ENCODE peak calls at places on chromosomes 6 and 20, in five cellular contexts. A is ovary; I is activated T-helper 1 cell treated with anti-CD3 and anti-CD28 coated beads, Interleukin-2, amount 50 U/mL, for 16 hours; Q is AG04449; G is HTR-8/SVneo. V is an unnamed sample.

GRCh38 chr6:127129281-127129680 is 10.8 kb downstream of the RSPO3 start:
- DNase-seq in G (no peak), I (no peak), Q (no peak), A (no peak), V (no peak)

GRCh38 chr20:33172781-33173180 is 4.8 kb downstream of the BPIFA2 start:
- DNase-seq in A (no peak), Q (no peak), G (no peak), I (no peak), V (no peak)

GRCh38 chr6:147869223-147869600 is 360.7 kb downstream of the SAMD5 start:
- DNase-seq in A (no peak), G (no peak), I (no peak), Q (no peak), V (no peak)

GRCh38 chr6:143155681-143156080 is 95.0 kb downstream of the AIG1 start:
- DNase-seq in G (no peak), I (no peak), A (no peak), Q (no peak), V (no peak)

GRCh38 chr6:136782021-136782770 is 10.1 kb downstream of the MAP3K5 start:
- DNase-seq in I (no peak), A (no peak), G (no peak), Q (no peak), V (no peak)

GRCh38 chr6:161333410-161333809 is 59.5 kb upstream of the AGPAT4 start:
- DNase-seq in A (no peak), I (no peak), Q (no peak), G (no peak), V (no peak)

GRCh38 chr6:44115866-44116265 is 11.4 kb downstream of the MRPL14 start:
- DNase-seq in Q (no peak), A (no peak), G (no peak), I (no peak), V (no peak)

GRCh38 chr6:79946773-79947190 is 571 bp downstream of the ELOVL4 start:
- DNase-seq in I (no peak), G (peak), Q (no peak), A (no peak), V (no peak)

GRCh38 chr6:111591370-111591900 is 14.2 kb downstream of the TRAF3IP2 start:
- DNase-seq in Q (peak), A (peak), I (no peak), G (peak), V (peak)

GRCh38 chr20:31977080-31977479 is 9.1 kb downstream of the XKR7 start:
- DNase-seq in G (no peak), Q (no peak), A (no peak), I (no peak), V (no peak)

GRCh38 chr6:85344996-85345395 is 104.9 kb upstream of the NT5E start:
- DNase-seq in A (no peak), Q (no peak), I (no peak), G (no peak), V (no peak)

GRCh38 chr6:3379482-3380060 is 77.3 kb downstream of the SLC22A23 start:
- DNase-seq in G (no peak), I (no peak), A (no peak), Q (no peak), V (no peak)

GRCh38 chr6:63589955-63590411 is 17.7 kb downstream of the LOC128125822 start:
- DNase-seq in I (no peak), G (no peak), Q (no peak), A (no peak), V (no peak)

GRCh38 chr6:111661541-111662041 is 55.9 kb upstream of the TRAF3IP2 start:
- DNase-seq in Q (no peak), A (no peak), I (no peak), G (no peak), V (no peak)

GRCh38 chr20:59195316-59195993 is 31.8 kb downstream of the ZNF831 start:
- DNase-seq in A (no peak), G (no peak), Q (no peak), I (no peak), V (no peak)

GRCh38 chr6:5866547-5867051 is 140.1 kb downstream of the NRN1 start:
- DNase-seq in A (no peak), G (peak), Q (peak), I (no peak), V (no peak)

GRCh38 chr6:73929421-73929820 is 233.4 kb downstream of the CD109 start:
- DNase-seq in I (no peak), Q (no peak), G (no peak), A (no peak), V (no peak)

GRCh38 chr20:61531553-61532345 is 279.7 kb downstream of the CDH4 start:
- DNase-seq in G (peak), I (no peak), Q (no peak), A (no peak), V (no peak)

GRCh38 chr20:54350415-54350814 is 125.0 kb upstream of the DOK5 start:
- DNase-seq in G (no peak), Q (no peak), I (no peak), A (no peak), V (no peak)

GRCh38 chr20:43096471-43096870 is 93.2 kb downstream of the PTPRT start:
- DNase-seq in G (no peak), I (no peak), Q (no peak), A (no peak), V (no peak)

GRCh38 chr20:43040427-43040826 is 149.3 kb downstream of the PTPRT start:
- DNase-seq in A (no peak), G (peak), I (no peak), Q (no peak), V (no peak)

GRCh38 chr6:35742842-35743241 is 6.0 kb downstream of the ARMC12 start:
- DNase-seq in G (no peak), I (no peak), A (no peak), Q (no peak), V (no peak)

GRCh38 chr6:96761794-96762193 is 75.5 kb downstream of the GPR63 start:
- DNase-seq in A (no peak), G (no peak), I (no peak), Q (no peak), V (no peak)

GRCh38 chr6:26330835-26331808 is 33.9 kb upstream of the BTN3A2 start:
- DNase-seq in I (no peak), G (no peak), A (no peak), Q (no peak), V (no peak)

GRCh38 chr20:584375-585301 is 25.5 kb downstream of the TCF15 start:
- DNase-seq in I (no peak), Q (no peak), A (no peak), G (no peak), V (no peak)

GRCh38 chr20:32249030-32249738 is 28.3 kb upstream of the KIF3B start:
- DNase-seq in G (no peak), Q (no peak), A (no peak), I (no peak), V (no peak)

GRCh38 chr20:19211661-19212523 is 550 bp upstream of the SLC24A3 start:
- DNase-seq in A (peak), Q (no peak), G (no peak), I (no peak), V (no peak)

GRCh38 chr20:53934421-53935352 is 135.7 kb downstream of the BCAS1 start:
- DNase-seq in Q (no peak), I (no peak), G (peak), A (peak), V (peak)

GRCh38 chr6:74557236-74557635 is 648.6 kb downstream of the COL12A1 start:
- DNase-seq in A (no peak), Q (no peak), I (no peak), G (no peak), V (no peak)

GRCh38 chr6:133805876-133806275 is 83.0 kb upstream of the TCF21 start:
- DNase-seq in G (no peak), A (no peak), Q (no peak), I (no peak), V (no peak)

GRCh38 chr6:1703923-1704322 is 94.2 kb downstream of the FOXC1 start:
- DNase-seq in G (no peak), I (no peak), A (no peak), Q (no peak), V (no peak)

GRCh38 chr20:63651942-63652191 is 1.4 kb downstream of the STMN3 start:
- DNase-seq in A (no peak), G (no peak), Q (no peak), I (no peak), V (no peak)

GRCh38 chr6:40988634-40989033 is 50.4 kb downstream of the UNC5CL start:
- DNase-seq in I (no peak), G (no peak), Q (no peak), A (no peak), V (no peak)

V was measured in HS-27A.